ENCODE peak calls at places on chromosomes 12 and 14, in eight cellular contexts. Y is heart left ventricle, E is adrenal gland, U is stomach, H is HepG2, A is gastrocnemius medialis, S is IMR-90, L is body of pancreas. W is an unnamed sample. For H3K4me1, the result is how much of the 10 kb centered on the place peaks cover.

GRCh38 chr12:117494833-117495714 is 133.6 kb upstream of the NOS1 start:
- DNase-seq in H (peak), Y (no peak), U (peak), L (peak), A (peak), S (no peak), E (no peak), W (peak)

GRCh38 chr12:53223006-53223305 is 9.1 kb downstream of the RARG start:
- DNase-seq in A (no peak), L (no peak), E (no peak), Y (no peak), H (no peak), S (no peak), U (no peak), W (no peak)

GRCh38 chr14:52824479-52824878 is 33.1 kb upstream of the GNPNAT1 start:
- DNase-seq in U (no peak), H (no peak), A (no peak), E (no peak), S (peak), L (no peak), Y (no peak), W (no peak)

GRCh38 chr14:94517248-94517640 is 8.0 kb upstream of the SERPINA12 start:
- DNase-seq in Y (no peak), S (no peak), A (no peak), E (no peak), U (no peak), H (no peak), L (no peak), W (no peak)

GRCh38 chr12:65335021-65335714 is 56.7 kb downstream of the MSRB3 start:
- DNase-seq in E (no peak), L (no peak), U (no peak), H (peak), Y (no peak), S (peak), A (peak), W (peak)

GRCh38 chr12:114396153-114396868 is 9.6 kb downstream of the TBX5 start:
- DNase-seq in Y (no peak), S (peak), U (no peak), L (no peak), H (no peak), E (no peak), A (no peak), W (no peak)

GRCh38 chr12:48197549-48197966 is 5.5 kb downstream of the OR10AD1 start:
- DNase-seq in L (peak), E (no peak), A (no peak), H (no peak), Y (no peak), U (no peak), S (no peak), W (no peak)

GRCh38 chr12:72901685-72902084 is 629.5 kb downstream of the TRHDE start:
- DNase-seq in U (no peak), E (no peak), S (no peak), A (no peak), H (no peak), L (no peak), Y (no peak), W (no peak)

GRCh38 chr12:88665051-88665450 is 84.8 kb upstream of the KITLG start:
- DNase-seq in L (no peak), A (no peak), S (peak), H (no peak), Y (no peak), E (no peak), U (no peak), W (no peak)

GRCh38 chr12:69068431-69068830 is 135.5 kb upstream of the CPM start:
- DNase-seq in S (peak), A (no peak), H (peak), Y (no peak), L (peak), E (no peak), U (peak), W (no peak)

DNA sequence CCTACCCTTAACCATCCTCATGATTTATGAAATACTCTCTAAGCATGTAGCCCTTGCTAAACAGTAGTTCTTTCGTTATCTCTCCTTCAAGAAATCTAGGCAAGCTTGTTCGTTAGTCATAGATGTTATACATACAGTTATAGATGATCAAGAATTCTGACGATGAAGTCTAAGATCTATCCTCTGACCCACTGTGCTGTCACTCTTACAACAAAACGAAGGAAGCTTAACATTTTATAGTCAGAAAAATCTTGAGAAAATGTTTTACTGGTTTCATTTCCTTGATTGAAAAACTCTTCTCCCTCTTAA is 68.9 kb downstream of the SPPL3 start:
- DNase-seq in A (no peak), Y (no peak), S (no peak), H (no peak), E (no peak), L (no peak), U (no peak), W (no peak)
- H3K4me1 ChIP-seq in A (half or more), Y (under half), S (under half), H (under half), E (under half), L (under half), U (half or more), W (under half)

GRCh38 chr12:6205144-6205539 is 4.9 kb downstream of the CD9 start:
- DNase-seq in U (no peak), S (no peak), L (no peak), Y (no peak), A (peak), H (no peak), E (peak), W (no peak)
- TF ChIP-seq POLR2A in U (no peak), S (no peak), L (no peak), Y (no peak), A (no peak), H (no peak), E (no peak), W (no peak)

DNA sequence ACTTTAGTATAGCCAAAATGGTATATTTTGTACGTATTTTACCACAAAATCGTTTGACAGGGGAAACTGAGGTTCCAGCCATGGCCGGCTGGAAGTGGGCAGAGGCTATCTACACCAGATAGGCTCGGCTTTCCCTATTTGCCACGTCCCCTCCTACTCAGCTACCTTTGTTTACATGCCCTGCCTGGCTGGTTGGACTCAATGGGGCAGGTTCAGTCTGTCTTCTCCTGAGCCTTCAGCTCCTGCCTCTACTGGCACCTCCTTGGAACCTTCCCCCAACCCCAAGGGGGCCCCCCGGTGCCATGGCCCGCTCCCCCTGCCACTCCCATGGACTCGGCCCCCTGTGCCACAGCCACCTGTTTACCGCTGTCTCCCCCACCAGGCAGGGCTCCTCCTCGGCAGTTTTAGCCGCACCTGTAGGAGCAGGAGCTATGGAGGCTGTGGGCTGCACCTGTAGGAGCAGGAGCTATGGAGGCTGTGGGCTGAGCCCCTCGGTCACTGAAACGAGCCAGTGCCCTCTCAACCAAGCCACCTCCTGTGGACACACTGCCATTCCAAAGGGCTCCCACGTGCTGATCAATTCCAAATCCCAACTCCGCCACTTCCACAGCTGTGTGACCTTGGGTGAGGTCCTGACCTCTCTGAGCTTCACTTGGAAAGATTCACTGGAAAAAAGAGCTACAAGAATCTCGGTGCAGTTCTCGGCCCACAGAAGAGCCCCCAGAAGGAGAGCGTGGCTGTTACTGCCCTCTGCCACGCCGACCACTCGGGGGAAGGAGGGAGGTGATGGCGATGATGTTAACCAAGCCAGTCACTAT is 62.2 kb downstream of the NCOR2 start:
- DNase-seq in L (no peak), Y (no peak), U (no peak), S (no peak), H (no peak), E (no peak), A (no peak), W (no peak)
- H3K4me1 ChIP-seq in L (half or more), Y (half or more), U (half or more), S (under half), H (under half), E (half or more), A (half or more), W (under half)

DNA sequence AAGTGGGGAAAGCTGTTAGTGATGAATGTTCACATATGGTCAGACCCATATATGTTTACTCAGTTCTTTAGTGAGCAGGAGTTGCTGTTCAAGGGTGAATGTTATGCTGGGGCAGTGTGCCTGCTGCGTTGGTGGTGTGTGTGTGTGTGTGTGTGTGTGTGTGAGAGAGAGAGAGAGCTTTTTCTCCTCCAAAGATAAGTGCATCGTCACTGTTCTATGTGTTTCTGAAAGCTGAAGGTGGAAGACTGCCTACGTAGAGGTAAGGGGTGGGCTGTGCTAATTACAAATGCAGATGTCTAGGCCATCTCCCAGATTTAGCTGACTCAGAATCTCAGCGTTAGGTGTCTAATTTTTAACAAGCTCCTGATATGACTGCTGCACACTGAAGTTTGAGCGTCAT is 10.5 kb downstream of the GABARAPL1 start:
- DNase-seq in L (no peak), S (no peak), H (no peak), U (no peak), A (no peak), Y (no peak), E (no peak), W (no peak)
- TF ChIP-seq POLR2A in L (no peak), S (no peak), H (no peak), U (no peak), A (no peak), Y (no peak), E (no peak), W (no peak)

GRCh38 chr14:21268612-21269251 is 510 bp downstream of the HNRNPC start:
- DNase-seq in A (peak), E (peak), S (peak), U (peak), H (peak), L (peak), Y (no peak), W (no peak)
- H3K4me1 ChIP-seq in A (under half), E (under half), S (under half), U (under half), H (under half), L (under half), Y (under half), W (under half)

W was measured in right lobe of liver.